ENCODE peak calls at places on chromosomes 4 and X, in four cellular contexts. A, L, I and Q are unnamed samples.

GRCh38 chr4:151541438-151542071 is 132.6 kb downstream of the FHIP1A start:
- DNase-seq in A (no peak), L (no peak), I (no peak), Q (no peak)

GRCh38 chr4:153345011-153345981 is 808 bp downstream of the MND1 start:
- DNase-seq in A (no peak), L (no peak), I (peak), Q (peak)

GRCh38 chrX:123859409-123859827 is 435 bp upstream of the XIAP start:
- DNase-seq in A (peak), L (peak), I (no peak), Q (no peak)

GRCh38 chrX:47563801-47564315 is 2.9 kb downstream of the ARAF start:
- DNase-seq in A (no peak), L (no peak), I (no peak), Q (no peak)

GRCh38 chr4:52640808-52641595 is 18.1 kb downstream of the USP46 start:
- DNase-seq in A (no peak), L (no peak), I (no peak), Q (no peak)

GRCh38 chr4:117529401-117529800 is 444.0 kb upstream of the TRAM1L1 start:
- DNase-seq in A (no peak), L (no peak), I (no peak), Q (no peak)

GRCh38 chr4:3873446-3874415 is 107.5 kb downstream of the ADRA2C start:
- DNase-seq in A (peak), L (no peak), I (no peak), Q (no peak)

GRCh38 chr4:41878991-41879491 is 56.2 kb upstream of the TMEM33 start:
- DNase-seq in A (peak), L (no peak), I (no peak), Q (no peak)

GRCh38 chr4:155617312-155617711 is 49.3 kb upstream of the GUCY1A1 start:
- DNase-seq in A (no peak), L (no peak), I (no peak), Q (no peak)

GRCh38 chr4:118288097-118288496 is 64.7 kb downstream of the PRSS12 start:
- DNase-seq in A (no peak), L (no peak), I (no peak), Q (no peak)

GRCh38 chrX:84186603-84187358 is 1.2 kb downstream of the RPS6KA6 start:
- DNase-seq in A (peak), L (no peak), I (no peak), Q (peak)

GRCh38 chr4:68447201-68447600 is at the start of gene TMPRSS11E:
- DNase-seq in A (no peak), L (no peak), I (no peak), Q (no peak)

GRCh38 chr4:121574618-121575017 is 122.2 kb downstream of the ANXA5 start:
- DNase-seq in A (no peak), L (no peak), I (no peak), Q (no peak)

GRCh38 chr4:70183940-70184246 is 11.6 kb upstream of the ODAM start:
- DNase-seq in A (no peak), L (no peak), I (no peak), Q (no peak)

GRCh38 chr4:157514711-157515110 is 294.2 kb downstream of the GRIA2 start:
- DNase-seq in A (peak), L (no peak), I (peak), Q (peak)

GRCh38 chr4:166657261-166657660 is 577.0 kb downstream of the SPOCK3 start:
- DNase-seq in A (no peak), L (no peak), I (no peak), Q (no peak)

GRCh38 chr4:1213336-1213995 is 35.5 kb downstream of the CTBP1 start:
- DNase-seq in A (no peak), L (no peak), I (no peak), Q (no peak)

GRCh38 chr4:6221851-6222760 is 21.8 kb upstream of the JAKMIP1 start:
- DNase-seq in A (peak), L (no peak), I (no peak), Q (peak)

GRCh38 chr4:77040265-77040664 is 35.5 kb downstream of the CCNI start:
- DNase-seq in A (no peak), L (no peak), I (no peak), Q (no peak)

GRCh38 chr4:154612472-154613414 is at the start of gene FGG:
- DNase-seq in A (no peak), L (no peak), I (peak), Q (no peak)
- TF ChIP-seq SP1 in A (no peak), L (no peak), I (no peak), Q (no peak)

DNA sequence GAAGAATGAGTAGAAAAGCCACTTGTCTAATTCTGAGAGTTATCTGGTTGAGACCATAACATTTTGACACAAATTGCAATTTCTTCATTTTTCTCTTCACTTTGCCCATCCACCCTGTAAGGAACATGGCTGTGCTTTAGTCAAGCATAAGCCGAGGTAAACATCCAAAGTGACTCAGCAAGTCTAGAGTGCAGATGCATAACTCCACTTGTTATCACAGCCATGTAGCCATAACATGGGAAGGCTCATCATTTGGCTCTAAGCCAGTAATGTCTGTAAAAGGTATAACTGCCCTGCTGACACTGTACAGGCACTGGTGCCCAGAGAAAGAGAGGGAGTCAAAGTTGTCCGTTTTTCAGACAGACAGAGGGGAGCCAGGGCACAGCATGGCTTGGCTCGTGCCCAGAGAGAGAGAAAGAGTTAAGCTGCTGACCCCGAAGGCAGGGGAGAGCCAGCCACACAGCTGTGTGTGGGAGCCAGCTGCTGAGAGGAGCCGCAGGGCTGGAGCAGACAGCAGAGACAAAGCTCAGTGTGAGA is 76.9 kb upstream of the EXOC1L start:
- DNase-seq in A (no peak), L (no peak), I (peak), Q (no peak)
- TF ChIP-seq SUZ12 in A (no peak), L (no peak), I (no peak), Q (no peak)

GRCh38 chr4:99998062-99998880 is 48.2 kb upstream of the H2AZ1 start:
- DNase-seq in A (no peak), L (peak), I (peak), Q (no peak)
- TF ChIP-seq SP1 in A (no peak), L (no peak), I (no peak), Q (no peak)

GRCh38 chrX:102739642-102740041 is 19.1 kb downstream of the GPRASP3 start:
- DNase-seq in A (no peak), L (no peak), I (no peak), Q (peak)

GRCh38 chrX:102744307-102744706 is 23.8 kb downstream of the GPRASP3 start:
- DNase-seq in A (no peak), L (no peak), I (no peak), Q (no peak)

GRCh38 chrX:102746134-102746584 is 25.6 kb downstream of the GPRASP3 start:
- DNase-seq in A (peak), L (no peak), I (no peak), Q (no peak)

DNA sequence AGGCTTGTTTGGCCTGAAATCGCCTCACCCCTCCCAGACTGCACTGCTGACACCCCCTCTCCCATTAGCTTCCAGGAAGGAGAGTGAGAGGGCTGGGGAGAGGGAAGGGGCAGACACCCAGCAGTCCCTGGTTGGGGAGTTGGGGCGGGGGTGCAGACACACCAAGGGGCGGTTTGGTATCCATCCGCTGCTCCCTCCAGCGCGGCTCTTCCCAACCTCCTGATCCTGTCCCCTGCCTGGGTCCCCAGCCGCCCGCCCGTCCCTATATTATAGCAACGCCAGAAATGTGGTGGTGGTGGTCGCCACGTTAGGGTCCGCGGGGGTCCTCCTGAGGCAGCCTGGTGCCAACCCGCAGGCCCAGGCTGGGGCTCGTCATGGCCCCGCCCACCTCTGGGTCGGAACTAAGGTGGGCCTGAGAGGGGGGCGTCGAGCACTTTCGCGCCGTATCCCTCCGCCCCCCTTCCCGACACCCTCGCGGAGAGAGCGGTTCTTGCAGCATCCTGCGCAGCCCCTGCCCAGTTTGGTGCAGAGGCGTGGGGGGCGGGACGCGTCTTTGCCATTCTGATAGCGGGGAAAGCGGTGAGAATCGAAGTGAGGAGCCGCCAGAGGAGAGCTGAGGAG is 25.1 kb downstream of the GPRASP3 start:
- DNase-seq in A (peak), L (no peak), I (no peak), Q (no peak)
- TF ChIP-seq SUZ12 in A (no peak), L (no peak), I (no peak), Q (no peak)

GRCh38 chr4:173880897-173881296 is 350.9 kb upstream of the HAND2 start:
- DNase-seq in A (no peak), L (no peak), I (no peak), Q (no peak)
- TF ChIP-seq SP1 in A (no peak), L (no peak), I (no peak), Q (no peak)

DNA sequence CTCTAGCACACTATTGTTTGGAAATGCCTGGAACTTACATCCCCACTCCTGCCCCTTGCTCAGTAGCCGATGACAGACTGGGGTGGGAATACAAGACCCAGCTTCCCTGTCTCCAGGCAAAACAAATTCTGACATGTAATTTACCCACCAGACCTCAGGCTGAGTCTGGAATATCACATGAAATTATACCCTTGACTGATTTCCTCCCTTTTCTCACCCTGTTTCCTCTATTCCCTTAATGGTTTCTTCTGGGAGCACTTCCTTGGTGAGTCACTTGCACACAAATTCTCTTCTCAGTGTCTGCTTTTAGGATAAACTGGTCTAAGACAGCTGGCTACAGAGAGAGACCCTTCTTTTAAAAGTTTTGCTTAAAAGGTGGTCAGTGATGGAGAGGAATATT is 65.8 kb upstream of the DIPK2B start:
- DNase-seq in A (no peak), L (no peak), I (no peak), Q (no peak)
- TF ChIP-seq SUZ12 in A (no peak), L (no peak), I (no peak), Q (no peak)

GRCh38 chr4:73698217-73698616 is 42.2 kb upstream of the CXCL8 start:
- DNase-seq in A (no peak), L (no peak), I (no peak), Q (no peak)
- TF ChIP-seq SP1 in A (no peak), L (no peak), I (no peak), Q (no peak)